ENCODE peak calls at places on chromosomes 12 and 14, in six cellular contexts. S is mesenchymal stem cell, N is IMR-90, R is H9, W is H1, K is trophoblast cell. D is an unnamed sample.

GRCh38 chr14:71693373-71693772 is 238.9 kb upstream of the RGS6 start:
- DNase-seq in N (peak; percentile 88), W (no peak), S (peak; percentile 76), R (no peak), K (no peak), D (no peak)

GRCh38 chr14:22003471-22003870 is 329.9 kb upstream of the OR4E1 start:
- DNase-seq in K (no peak), S (no peak), N (no peak), R (no peak), W (no peak), D (no peak)

GRCh38 chr12:88308825-88309224 is 166.7 kb downstream of the TMTC3 start:
- DNase-seq in K (no peak), R (no peak), S (peak; percentile 64), N (peak; percentile 95), W (no peak), D (no peak)

GRCh38 chr12:130557876-130558770 is 158.0 kb downstream of the RIMBP2 start:
- DNase-seq in S (no peak), N (no peak), W (no peak), R (no peak), K (no peak), D (no peak)

GRCh38 chr14:77523109-77523508 is 24.5 kb upstream of the ISM2 start:
- DNase-seq in K (no peak), N (no peak), S (no peak), R (no peak), W (no peak), D (no peak)

GRCh38 chr12:132986885-132987225 is 688 bp downstream of the ZNF26 start:
- DNase-seq in W (no peak), K (peak; percentile 2), R (no peak), S (no peak), N (peak; percentile 27), D (no peak)

GRCh38 chr14:59829469-59829868 is 41.1 kb downstream of the RTN1 start:
- DNase-seq in S (no peak), R (no peak), W (no peak), N (no peak), K (no peak), D (no peak)

GRCh38 chr12:10562306-10562933 is 51.0 kb downstream of the MAGOHB start:
- DNase-seq in W (no peak), N (peak; percentile 54), K (peak; percentile 10), R (no peak), S (peak; percentile 45), D (peak; percentile 18)

GRCh38 chr12:3276226-3276625 is 199.0 kb downstream of the TSPAN9 start:
- DNase-seq in S (no peak), N (no peak), K (no peak), R (no peak), W (no peak), D (no peak)

GRCh38 chr14:61330511-61330910 is 9.1 kb downstream of the PRKCH start:
- DNase-seq in R (no peak), K (no peak), N (no peak), W (no peak), S (no peak), D (no peak)

DNA sequence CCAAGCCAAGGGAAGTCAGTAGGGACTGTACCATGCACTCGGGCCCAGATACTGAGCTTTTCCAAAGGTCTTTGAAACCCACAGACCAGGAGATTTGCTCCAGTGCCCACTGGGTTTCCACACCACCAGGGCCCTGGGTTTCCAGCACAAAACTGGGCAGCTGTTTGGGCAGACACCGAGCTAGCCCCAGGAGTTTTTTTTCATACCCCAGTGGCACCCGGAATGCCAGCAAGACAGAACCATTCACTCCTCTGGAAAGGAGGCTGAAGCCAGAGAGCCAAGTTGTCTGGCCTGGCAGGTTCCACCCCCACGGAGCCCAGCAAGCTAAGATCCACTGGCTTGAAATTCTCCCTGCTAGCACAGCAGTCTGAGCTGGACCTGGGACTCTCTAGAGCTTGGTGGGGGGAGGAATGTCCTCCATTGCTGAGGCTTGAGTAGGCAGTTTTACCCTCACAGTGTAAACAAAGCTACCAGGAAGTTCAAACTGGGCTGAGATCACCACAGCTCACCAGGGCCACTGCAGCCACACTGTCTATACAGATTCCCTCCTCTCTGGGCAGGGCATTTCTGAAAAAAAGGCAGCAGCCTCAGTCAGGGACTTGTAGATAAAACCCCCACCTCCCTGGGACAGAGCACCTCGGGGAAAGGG is 793.7 kb downstream of the RPS29 start:
- DNase-seq in R (peak; percentile 33), W (no peak), S (peak; percentile 38), K (no peak), N (peak; percentile 29), D (no peak)
- H2AFZ ChIP-seq in R (no peak overlapping the region), W (peak overlapping the region; percentile 84), S (peak overlapping the region; percentile 62), K (no peak overlapping the region), N (peak overlapping the region; percentile 8), D (peak overlapping the region; percentile 64)

DNA sequence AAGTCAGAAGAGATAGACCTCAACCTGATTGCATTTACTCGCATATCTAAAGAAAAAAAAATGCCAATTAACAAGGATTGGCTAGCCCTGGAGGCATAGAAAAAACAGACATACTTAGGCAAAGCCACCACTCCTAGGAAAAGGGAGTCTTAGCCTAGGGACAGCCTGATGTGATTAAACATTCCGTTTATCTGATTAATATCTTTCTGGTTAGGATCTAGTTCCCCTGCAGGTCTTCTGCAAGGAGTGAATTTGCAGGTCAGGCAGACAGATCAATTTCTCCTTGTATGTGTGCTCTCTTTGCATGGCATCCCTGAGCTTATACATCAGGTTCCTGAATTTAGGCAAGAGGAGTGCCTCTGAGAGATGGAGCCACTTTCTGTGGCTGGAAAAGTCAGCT is 70.5 kb downstream of the ESRRB start:
- DNase-seq in W (no peak), S (no peak), N (no peak), K (no peak), R (no peak), D (no peak)
- H3K23ac ChIP-seq in W (no peak overlapping the region), S (no peak overlapping the region), N (no peak overlapping the region), K (no peak overlapping the region), R (no peak overlapping the region), D (no peak overlapping the region)

GRCh38 chr14:20609215-20610001 is 18.2 kb upstream of the RNASE12 start:
- DNase-seq in N (peak; percentile 86), S (peak; percentile 88), K (peak; percentile 69), R (peak; percentile 82), W (peak; percentile 88), D (peak; percentile 87)

GRCh38 chr14:20610002-20610765 is 19.0 kb upstream of the RNASE12 start:
- DNase-seq in S (peak; percentile 76), N (peak; percentile 82), K (peak; percentile 64), R (peak; percentile 83), W (peak; percentile 94), D (no peak)

GRCh38 chr14:20612403-20612802 is 21.2 kb upstream of the RNASE12 start:
- DNase-seq in R (no peak), S (no peak), N (no peak), W (no peak), K (no peak), D (no peak)

GRCh38 chr14:20613094-20614037 is 22.2 kb upstream of the RNASE12 start:
- DNase-seq in K (peak; percentile 93), S (peak; percentile 98), R (peak; percentile 94), N (peak; percentile 99), W (peak; percentile 91), D (peak; percentile 94)

DNA sequence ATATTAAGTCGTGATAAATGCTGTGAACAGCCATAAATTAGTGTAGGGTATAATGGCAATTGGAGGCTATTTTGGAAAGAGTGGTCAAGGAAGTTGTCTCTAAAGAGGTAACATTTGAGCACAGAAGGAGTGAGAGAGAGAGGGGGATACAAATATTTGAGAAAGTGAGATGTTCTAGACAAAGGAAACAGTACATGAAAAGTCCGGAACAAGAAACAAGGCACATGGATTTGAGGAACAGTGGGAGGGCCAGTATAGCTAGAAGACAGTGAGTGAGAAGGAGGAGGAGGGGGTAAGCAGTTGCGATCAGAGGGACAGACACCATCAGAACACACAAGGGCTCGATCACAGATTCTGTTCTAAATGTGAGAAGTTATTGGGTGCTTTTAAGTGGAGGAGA is 20.1 kb upstream of the RNASE12 start:
- DNase-seq in W (no peak), K (no peak), N (no peak), S (no peak), R (no peak), D (no peak)
- H3K18ac ChIP-seq in W (no peak overlapping the region), K (no peak overlapping the region), N (no peak overlapping the region), S (no peak overlapping the region), R (no peak overlapping the region), D (no peak overlapping the region)

GRCh38 chr14:53055003-53055402 is 98.1 kb downstream of the DDHD1 start:
- DNase-seq in K (no peak), N (peak; percentile 72), S (peak; percentile 65), R (no peak), W (no peak), D (peak; percentile 35)

GRCh38 chr14:53060046-53060445 is 93.1 kb downstream of the DDHD1 start:
- DNase-seq in N (peak; percentile 15), W (no peak), K (no peak), R (no peak), S (no peak), D (no peak)

GRCh38 chr14:53048631-53049030 is 97.8 kb upstream of the FERMT2 start:
- DNase-seq in R (no peak), K (no peak), N (no peak), S (no peak), W (no peak), D (no peak)

DNA sequence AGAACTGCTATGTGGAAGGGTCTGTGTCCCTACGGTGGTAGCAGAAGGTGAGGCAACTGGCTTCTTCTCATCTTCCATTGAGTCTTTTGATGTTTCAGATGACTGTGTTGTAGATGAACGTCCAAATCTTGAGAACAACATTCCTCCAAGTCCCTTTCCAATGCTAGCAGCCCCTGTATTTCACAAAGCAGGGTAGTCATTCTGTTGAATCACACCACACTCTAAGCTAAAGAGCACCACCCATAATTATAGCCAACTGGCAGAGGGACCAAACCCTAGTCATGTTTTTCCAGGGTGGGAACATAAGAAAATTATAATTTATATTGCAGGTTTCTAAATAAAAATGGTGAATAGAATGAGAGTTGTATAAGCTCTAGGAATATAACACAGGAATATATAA is 98.7 kb downstream of the DDHD1 start:
- DNase-seq in S (no peak), W (no peak), K (no peak), R (no peak), N (peak; percentile 67), D (no peak)
- H2AFZ ChIP-seq in S (no peak overlapping the region), W (no peak overlapping the region), K (no peak overlapping the region), R (no peak overlapping the region), N (peak overlapping the region; percentile 54), D (no peak overlapping the region)

GRCh38 chr14:100307215-100308111 is 1.2 kb upstream of the SLC25A29 start:
- DNase-seq in W (peak; percentile 78), N (peak; percentile 17), R (no peak), K (peak; percentile 10), S (peak; percentile 46), D (no peak)

GRCh38 chr14:100305446-100306255 is 593 bp downstream of the SLC25A29 start:
- DNase-seq in W (peak; percentile 69), R (peak; percentile 57), K (no peak), N (no peak), S (no peak), D (no peak)

GRCh38 chr14:100304825-100305445 is 1.3 kb downstream of the SLC25A29 start:
- DNase-seq in K (no peak), R (peak; percentile 83), N (peak; percentile 22), W (peak; percentile 73), S (peak; percentile 50), D (no peak)

GRCh38 chr14:100306506-100307214 is 416 bp upstream of the SLC25A29 start:
- DNase-seq in W (peak; percentile 89), K (peak; percentile 67), S (peak; percentile 88), R (peak; percentile 89), N (peak; percentile 78), D (peak; percentile 90)

GRCh38 chr14:100306256-100306505 is at the start of gene SLC25A29:
- DNase-seq in S (no peak), K (no peak), N (no peak), W (no peak), R (no peak), D (no peak)
- H3K23ac ChIP-seq in S (peak within 1 kb of the TSS; percentile 65), K (no peak within 1 kb of the TSS), N (peak within 1 kb of the TSS; percentile 89), W (peak within 1 kb of the TSS; percentile 9), R (no peak within 1 kb of the TSS), D (peak within 1 kb of the TSS; percentile 98)